ENCODE peak calls at places on chromosomes 3 and 15, in five cellular contexts. D is progenitor cell of endocrine pancreas, W is BE2C, R is mucosa of descending colon, I is fibroblast of lung. N is an unnamed sample.

GRCh38 chr3:113660901-113661300 is 35.5 kb downstream of the USF3 start:
- DNase-seq in D (no peak), W (no peak), R (no peak), I (peak), N (no peak)

GRCh38 chr3:124078978-124079911 is 87.3 kb upstream of the ROPN1 start:
- DNase-seq in D (no peak), W (peak), R (peak), I (peak), N (no peak)

GRCh38 chr15:41183580-41183979 is 47.0 kb downstream of the EXD1 start:
- DNase-seq in D (no peak), W (no peak), R (no peak), I (no peak), N (no peak)

GRCh38 chr15:76359152-76359551 is 22.6 kb downstream of the ISL2 start:
- DNase-seq in D (no peak), W (no peak), R (peak), I (no peak), N (no peak)

GRCh38 chr3:173892547-173892946 is 495.0 kb downstream of the NLGN1 start:
- DNase-seq in D (no peak), W (no peak), R (no peak), I (no peak), N (no peak)

GRCh38 chr3:38739396-38739689 is 76.7 kb downstream of the SCN10A start:
- DNase-seq in D (no peak), W (no peak), R (no peak), I (no peak), N (no peak)

GRCh38 chr3:31230834-31231233 is 301.9 kb upstream of the STT3B start:
- DNase-seq in D (no peak), W (no peak), R (no peak), I (no peak), N (no peak)

GRCh38 chr3:43497905-43498365 is 123.9 kb downstream of the ANO10 start:
- DNase-seq in D (no peak), W (no peak), R (no peak), I (peak), N (no peak)

GRCh38 chr3:138344754-138345153 is 3.6 kb upstream of the MRAS start:
- DNase-seq in D (no peak), W (no peak), R (no peak), I (no peak), N (no peak)

GRCh38 chr15:77992356-77993222 is 84.9 kb downstream of the TBC1D2B start:
- DNase-seq in D (no peak), W (no peak), R (no peak), I (no peak), N (no peak)

GRCh38 chr3:13087320-13087985 is 14.2 kb upstream of the IQSEC1 start:
- DNase-seq in D (no peak), W (no peak), R (no peak), I (no peak), N (no peak)

GRCh38 chr3:193831495-193832455 is 238.8 kb downstream of the OPA1 start:
- DNase-seq in D (no peak), W (no peak), R (no peak), I (no peak), N (no peak)

GRCh38 chr3:197428117-197428761 is 127.5 kb downstream of the BDH1 start:
- DNase-seq in D (no peak), W (peak), R (peak), I (peak), N (no peak)

GRCh38 chr15:91021516-91022074 is 799 bp downstream of the VPS33B start:
- DNase-seq in D (no peak), W (peak), R (no peak), I (no peak), N (no peak)

DNA sequence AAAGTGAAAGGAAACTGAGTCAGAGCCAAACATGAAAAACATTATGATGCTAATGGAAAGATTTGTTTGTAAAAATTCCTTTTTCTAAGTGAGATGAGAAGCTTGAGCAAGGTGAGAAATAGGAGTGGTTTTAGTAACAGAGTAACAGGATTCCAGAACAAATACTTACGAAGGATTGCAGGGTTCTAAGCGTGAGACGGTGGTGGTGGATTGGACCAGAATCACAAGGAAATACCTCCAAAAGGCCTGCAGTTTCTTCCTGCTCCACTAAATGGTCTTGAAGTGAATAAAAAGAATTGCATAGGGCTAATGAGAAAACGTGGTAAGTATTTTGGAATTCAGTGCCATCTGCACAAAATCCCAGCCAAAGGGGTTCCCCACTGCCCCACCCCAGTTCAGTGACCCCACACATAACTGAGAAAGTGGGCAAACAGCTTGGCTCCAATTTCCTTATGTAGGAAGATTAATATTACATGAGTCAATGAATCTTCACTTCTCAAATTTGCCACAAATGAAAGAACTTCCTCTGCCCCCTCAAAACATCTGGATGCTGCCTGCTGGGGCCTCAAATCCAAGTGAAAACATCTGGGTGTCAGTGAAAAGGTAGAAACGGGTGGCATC is 283.8 kb upstream of the NR2F2 start:
- DNase-seq in D (no peak), W (no peak), R (no peak), I (no peak), N (no peak)
- TF ChIP-seq CTCF in D (no peak), W (no peak), R (no peak), I (no peak), N (no peak)

GRCh38 chr3:189655617-189656016 is 24.4 kb downstream of the TP63 start:
- DNase-seq in D (no peak), W (no peak), R (no peak), I (no peak), N (no peak)

GRCh38 chr3:189646902-189647542 is 15.8 kb downstream of the TP63 start:
- DNase-seq in D (no peak), W (no peak), R (no peak), I (no peak), N (no peak)

GRCh38 chr3:189652042-189652441 is 20.9 kb downstream of the TP63 start:
- DNase-seq in D (peak), W (peak), R (no peak), I (peak), N (peak)
- TF ChIP-seq CTCF in D (peak), W (peak), R (no peak), I (peak), N (peak)

DNA sequence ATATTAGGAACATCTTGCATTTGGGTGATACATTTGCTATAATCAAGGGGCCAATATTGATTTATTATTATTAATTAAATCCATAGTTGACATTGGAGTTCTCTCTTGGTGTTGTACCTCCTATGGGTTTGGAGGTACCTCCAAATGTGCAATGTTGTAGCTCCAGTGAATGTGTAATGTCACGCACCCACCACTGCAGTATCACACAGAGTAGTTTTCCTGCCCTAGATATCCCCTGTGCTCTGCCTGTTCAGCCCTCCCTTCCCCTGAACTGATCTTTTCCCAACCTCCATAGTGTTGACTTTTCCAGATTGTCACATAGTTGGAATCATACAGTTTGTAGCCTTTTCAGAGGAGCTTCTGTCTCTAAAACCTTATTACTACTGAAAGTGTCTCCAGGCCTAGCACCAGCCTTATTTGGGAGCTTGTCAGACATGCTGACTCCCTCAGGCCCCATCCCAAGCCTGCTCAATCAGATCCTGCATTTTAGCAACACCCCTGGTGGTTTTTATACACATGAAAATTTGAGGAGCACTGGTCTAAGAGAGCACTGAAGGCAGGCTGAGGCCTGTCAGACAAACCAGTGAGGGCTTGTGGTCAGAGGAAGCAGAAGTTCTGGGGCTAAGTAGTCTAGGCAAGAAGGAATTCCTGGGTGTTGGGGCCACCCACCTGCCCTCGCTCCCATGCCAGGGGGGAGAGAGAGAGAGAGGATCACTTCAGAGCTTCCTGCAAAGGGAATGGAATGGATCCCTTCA is 73.4 kb downstream of the SLC6A11 start:
- DNase-seq in D (no peak), W (no peak), R (no peak), I (no peak), N (no peak)
- TF ChIP-seq CTCF in D (no peak), W (no peak), R (no peak), I (no peak), N (no peak)

DNA sequence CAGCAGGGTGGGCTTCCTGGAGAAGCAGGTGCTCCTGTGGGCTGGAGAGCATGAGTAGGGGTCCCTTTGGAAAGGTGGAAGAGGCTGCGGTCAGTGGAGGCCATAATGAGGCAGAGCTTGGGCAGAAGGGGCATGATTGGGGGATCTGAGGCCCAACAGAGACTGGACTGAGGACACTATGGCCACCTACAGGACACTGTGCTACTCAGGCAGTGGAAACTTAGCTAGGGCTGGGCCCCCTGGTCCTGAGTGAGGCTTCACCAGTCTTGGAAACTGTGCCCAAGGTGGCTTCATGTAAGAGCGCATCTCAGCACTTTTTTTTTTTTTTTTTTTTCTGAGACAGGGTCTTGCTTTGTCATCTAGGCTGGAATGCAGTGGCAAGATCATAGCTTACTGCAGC is 6.3 kb upstream of the COMMD4 start:
- DNase-seq in D (no peak), W (no peak), R (no peak), I (no peak), N (no peak)
- TF ChIP-seq CTCF in D (no peak), W (no peak), R (no peak), I (no peak), N (no peak)

GRCh38 chr3:175895731-175896130 is 1036.6 kb downstream of the NAALADL2 start:
- DNase-seq in D (no peak), W (no peak), R (no peak), I (no peak), N (no peak)

GRCh38 chr3:175896655-175897054 is 1037.5 kb downstream of the NAALADL2 start:
- DNase-seq in D (no peak), W (no peak), R (no peak), I (no peak), N (no peak)

GRCh38 chr3:175893566-175893965 is 1034.4 kb downstream of the NAALADL2 start:
- DNase-seq in D (no peak), W (peak), R (no peak), I (no peak), N (no peak)

DNA sequence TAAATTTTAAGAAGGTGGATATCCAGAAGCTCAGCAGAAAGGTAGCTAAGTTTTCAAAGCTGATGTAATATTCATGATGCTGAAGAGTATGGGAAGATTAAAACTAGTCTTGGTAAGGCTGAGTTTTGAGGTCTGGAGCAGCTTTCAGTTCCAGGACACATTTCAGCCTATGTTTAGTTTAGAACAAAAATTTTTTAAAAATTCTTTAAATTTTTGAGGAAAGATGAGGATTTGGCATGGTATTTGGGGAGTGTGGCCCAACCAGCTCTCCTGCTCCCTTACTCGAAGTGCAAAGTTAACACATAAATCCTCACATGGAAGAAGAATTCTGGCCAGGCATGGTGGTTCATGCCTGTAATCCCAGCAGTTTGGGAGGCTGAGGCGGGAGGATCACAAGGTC is 1039.1 kb downstream of the NAALADL2 start:
- DNase-seq in D (no peak), W (no peak), R (no peak), I (no peak), N (no peak)
- TF ChIP-seq CTCF in D (no peak), W (no peak), R (no peak), I (no peak), N (no peak)

GRCh38 chr15:81256916-81257315 is 60.2 kb downstream of the IL16 start:
- DNase-seq in D (no peak), W (no peak), R (no peak), I (peak), N (no peak)
- TF ChIP-seq CTCF in D (peak), W (no peak), R (no peak), I (peak), N (peak)

N was measured in neural crest cell.